ENCODE peak calls at places on chromosomes 6 and 20, in ten cellular contexts. One of them, this sample, is unnamed.

GRCh38 chr6:55239099-55239498 is 64.8 kb downstream of the HCRTR2 start:
- DNase-seq in fibroblast of the aortic adventitia: peak
- DNase-seq in GM10248: no peak
- DNase-seq in HepG2: no peak
- DNase-seq in tibial nerve: no peak
- DNase-seq in AG04449: no peak
- DNase-seq in heart right ventricle: no peak
- DNase-seq in IMR-90: no peak
- DNase-seq in fibroblast of lung: peak
- DNase-seq in HFFc6: no peak
- DNase-seq in this sample: peak

GRCh38 chr6:10373642-10374359 is 41.1 kb downstream of the TFAP2A start:
- DNase-seq in fibroblast of the aortic adventitia: peak
- DNase-seq in GM10248: no peak
- DNase-seq in HepG2: peak
- DNase-seq in tibial nerve: no peak
- DNase-seq in AG04449: no peak
- DNase-seq in heart right ventricle: no peak
- DNase-seq in IMR-90: peak
- DNase-seq in fibroblast of lung: peak
- DNase-seq in HFFc6: peak
- DNase-seq in this sample: peak

GRCh38 chr6:40498148-40498547 is 89.0 kb downstream of the LRFN2 start:
- DNase-seq in fibroblast of the aortic adventitia: no peak
- DNase-seq in GM10248: no peak
- DNase-seq in HepG2: no peak
- DNase-seq in tibial nerve: no peak
- DNase-seq in AG04449: no peak
- DNase-seq in heart right ventricle: no peak
- DNase-seq in IMR-90: no peak
- DNase-seq in fibroblast of lung: no peak
- DNase-seq in HFFc6: no peak
- DNase-seq in this sample: no peak

GRCh38 chr6:39263299-39264037 is 34.2 kb upstream of the KCNK5 start:
- DNase-seq in fibroblast of the aortic adventitia: no peak
- DNase-seq in GM10248: no peak
- DNase-seq in HepG2: no peak
- DNase-seq in tibial nerve: no peak
- DNase-seq in AG04449: no peak
- DNase-seq in heart right ventricle: no peak
- DNase-seq in IMR-90: no peak
- DNase-seq in fibroblast of lung: no peak
- DNase-seq in HFFc6: no peak
- DNase-seq in this sample: no peak

GRCh38 chr20:52103911-52104545 is 87.6 kb downstream of the ZFP64 start:
- DNase-seq in fibroblast of the aortic adventitia: no peak
- DNase-seq in GM10248: peak
- DNase-seq in HepG2: no peak
- DNase-seq in tibial nerve: no peak
- DNase-seq in AG04449: no peak
- DNase-seq in heart right ventricle: no peak
- DNase-seq in IMR-90: peak
- DNase-seq in fibroblast of lung: peak
- DNase-seq in HFFc6: no peak
- DNase-seq in this sample: no peak

GRCh38 chr6:164359441-164359840 is 944.9 kb downstream of the QKI start:
- DNase-seq in fibroblast of the aortic adventitia: no peak
- DNase-seq in GM10248: no peak
- DNase-seq in HepG2: no peak
- DNase-seq in tibial nerve: no peak
- DNase-seq in AG04449: no peak
- DNase-seq in heart right ventricle: no peak
- DNase-seq in IMR-90: no peak
- DNase-seq in fibroblast of lung: no peak
- DNase-seq in HFFc6: no peak
- DNase-seq in this sample: no peak

GRCh38 chr6:165800337-165800736 is 137.3 kb upstream of the PDE10A start:
- DNase-seq in fibroblast of the aortic adventitia: peak
- DNase-seq in GM10248: no peak
- DNase-seq in HepG2: no peak
- DNase-seq in tibial nerve: no peak
- DNase-seq in AG04449: no peak
- DNase-seq in heart right ventricle: no peak
- DNase-seq in IMR-90: no peak
- DNase-seq in fibroblast of lung: no peak
- DNase-seq in HFFc6: no peak
- DNase-seq in this sample: no peak

GRCh38 chr6:168043193-168043847 is 35.7 kb downstream of the FRMD1 start:
- DNase-seq in fibroblast of the aortic adventitia: no peak
- DNase-seq in GM10248: no peak
- DNase-seq in HepG2: no peak
- DNase-seq in tibial nerve: no peak
- DNase-seq in AG04449: no peak
- DNase-seq in heart right ventricle: no peak
- DNase-seq in IMR-90: no peak
- DNase-seq in fibroblast of lung: no peak
- DNase-seq in HFFc6: no peak
- DNase-seq in this sample: no peak

GRCh38 chr20:57429579-57430202 is 38.5 kb downstream of the RBM38 start:
- DNase-seq in fibroblast of the aortic adventitia: peak
- DNase-seq in GM10248: peak
- DNase-seq in HepG2: peak
- DNase-seq in tibial nerve: no peak
- DNase-seq in AG04449: no peak
- DNase-seq in heart right ventricle: no peak
- DNase-seq in IMR-90: peak
- DNase-seq in fibroblast of lung: peak
- DNase-seq in HFFc6: peak
- DNase-seq in this sample: no peak

GRCh38 chr20:46894971-46895905 is 595 bp downstream of the EYA2 start:
- DNase-seq in fibroblast of the aortic adventitia: peak
- DNase-seq in GM10248: no peak
- DNase-seq in HepG2: no peak
- DNase-seq in tibial nerve: no peak
- DNase-seq in AG04449: no peak
- DNase-seq in heart right ventricle: no peak
- DNase-seq in IMR-90: peak
- DNase-seq in fibroblast of lung: peak
- DNase-seq in HFFc6: no peak
- DNase-seq in this sample: peak

GRCh38 chr20:44020406-44021148 is 105.9 kb downstream of the TOX2 start:
- DNase-seq in fibroblast of the aortic adventitia: no peak
- DNase-seq in GM10248: no peak
- DNase-seq in HepG2: no peak
- DNase-seq in tibial nerve: no peak
- DNase-seq in AG04449: no peak
- DNase-seq in heart right ventricle: no peak
- DNase-seq in IMR-90: no peak
- DNase-seq in fibroblast of lung: no peak
- DNase-seq in HFFc6: no peak
- DNase-seq in this sample: no peak

GRCh38 chr6:98560418-98560817 is 274.0 kb upstream of the POU3F2 start:
- DNase-seq in fibroblast of the aortic adventitia: no peak
- DNase-seq in GM10248: no peak
- DNase-seq in HepG2: no peak
- DNase-seq in tibial nerve: no peak
- DNase-seq in AG04449: no peak
- DNase-seq in heart right ventricle: no peak
- DNase-seq in IMR-90: no peak
- DNase-seq in fibroblast of lung: no peak
- DNase-seq in HFFc6: no peak
- DNase-seq in this sample: no peak

GRCh38 chr6:151230277-151230577 is 9.5 kb upstream of the AKAP12 start:
- DNase-seq in fibroblast of the aortic adventitia: no peak
- DNase-seq in GM10248: no peak
- DNase-seq in HepG2: no peak
- DNase-seq in tibial nerve: no peak
- DNase-seq in AG04449: no peak
- DNase-seq in heart right ventricle: no peak
- DNase-seq in IMR-90: no peak
- DNase-seq in fibroblast of lung: no peak
- DNase-seq in HFFc6: no peak
- DNase-seq in this sample: no peak

GRCh38 chr6:142570221-142570671 is 268.4 kb downstream of the ADGRG6 start:
- DNase-seq in fibroblast of the aortic adventitia: peak
- DNase-seq in GM10248: no peak
- DNase-seq in HepG2: peak
- DNase-seq in tibial nerve: no peak
- DNase-seq in AG04449: peak
- DNase-seq in heart right ventricle: no peak
- DNase-seq in IMR-90: peak
- DNase-seq in fibroblast of lung: peak
- DNase-seq in HFFc6: peak
- DNase-seq in this sample: peak

DNA sequence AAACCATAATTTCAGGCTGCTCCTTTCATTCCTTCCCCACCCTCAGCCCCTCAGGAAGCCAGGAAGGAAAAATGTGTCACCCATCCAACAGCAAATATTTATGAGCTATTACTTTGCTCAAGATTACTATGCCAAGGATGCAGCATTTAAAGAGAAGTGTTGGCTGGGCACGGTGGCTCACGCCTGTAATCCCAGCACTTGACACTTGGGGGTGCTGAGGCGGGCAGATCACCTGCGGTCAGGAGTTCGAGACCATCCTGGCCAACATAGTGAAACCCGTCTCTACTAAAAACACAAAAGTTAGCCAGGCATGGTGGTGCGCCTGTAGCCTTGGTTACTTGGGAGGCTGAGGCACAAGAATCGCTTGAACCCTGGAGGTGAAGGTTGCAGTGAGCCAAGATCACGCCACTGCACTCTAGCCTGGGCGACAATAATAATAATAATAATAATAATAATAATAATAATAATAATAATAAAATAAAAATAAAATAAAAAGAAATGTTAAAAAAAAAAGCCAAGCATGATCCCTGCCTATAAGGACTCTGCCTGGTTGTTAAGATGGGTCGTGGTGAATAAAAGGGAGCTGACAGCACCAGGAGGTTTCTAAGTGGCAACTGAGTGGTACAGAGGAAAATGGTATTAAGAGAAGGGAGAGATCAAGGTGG is 20.5 kb upstream of the TIAM2 start:
- DNase-seq in fibroblast of the aortic adventitia: no peak
- DNase-seq in GM10248: no peak
- DNase-seq in HepG2: no peak
- DNase-seq in tibial nerve: no peak
- DNase-seq in AG04449: no peak
- DNase-seq in heart right ventricle: no peak
- DNase-seq in IMR-90: no peak
- DNase-seq in fibroblast of lung: no peak
- DNase-seq in HFFc6: no peak
- DNase-seq in this sample: no peak
- TF ChIP-seq CTCF in fibroblast of the aortic adventitia: no peak
- TF ChIP-seq CTCF in GM10248: no peak
- TF ChIP-seq CTCF in HepG2: peak
- TF ChIP-seq CTCF in tibial nerve: no peak
- TF ChIP-seq CTCF in AG04449: no peak
- TF ChIP-seq CTCF in heart right ventricle: no peak
- TF ChIP-seq CTCF in IMR-90: no peak
- TF ChIP-seq CTCF in fibroblast of lung: no peak
- TF ChIP-seq CTCF in HFFc6: peak
- TF ChIP-seq CTCF in this sample: peak

DNA sequence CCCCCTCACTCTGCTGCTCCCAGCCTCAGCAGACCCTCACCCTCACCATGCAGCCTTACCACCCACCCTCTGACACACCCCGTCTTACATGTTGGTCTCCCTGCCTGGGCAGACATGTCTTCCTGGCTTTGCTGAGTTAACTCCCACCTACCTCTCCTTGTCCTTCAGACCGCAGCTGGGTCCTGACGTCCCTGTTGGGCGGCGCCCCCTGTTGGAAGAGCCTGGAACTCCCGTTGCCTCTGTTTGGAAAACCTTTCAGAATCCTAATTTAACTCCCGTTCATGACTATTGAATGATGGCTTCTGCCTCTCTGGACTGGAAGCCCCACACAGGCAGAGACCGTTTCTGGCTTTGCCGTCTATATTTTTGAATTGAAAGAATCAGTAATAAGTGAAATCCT is 245.1 kb downstream of the MYLK4 start:
- DNase-seq in fibroblast of the aortic adventitia: no peak
- DNase-seq in GM10248: no peak
- DNase-seq in HepG2: no peak
- DNase-seq in tibial nerve: no peak
- DNase-seq in AG04449: no peak
- DNase-seq in heart right ventricle: no peak
- DNase-seq in IMR-90: no peak
- DNase-seq in fibroblast of lung: no peak
- DNase-seq in HFFc6: no peak
- DNase-seq in this sample: no peak
- TF ChIP-seq CTCF in fibroblast of the aortic adventitia: peak
- TF ChIP-seq CTCF in GM10248: no peak
- TF ChIP-seq CTCF in HepG2: peak
- TF ChIP-seq CTCF in tibial nerve: no peak
- TF ChIP-seq CTCF in AG04449: no peak
- TF ChIP-seq CTCF in heart right ventricle: peak
- TF ChIP-seq CTCF in IMR-90: peak
- TF ChIP-seq CTCF in fibroblast of lung: peak
- TF ChIP-seq CTCF in HFFc6: peak
- TF ChIP-seq CTCF in this sample: peak

GRCh38 chr6:149446791-149447376 is 37.9 kb downstream of the ZC3H12D start:
- DNase-seq in fibroblast of the aortic adventitia: no peak
- DNase-seq in GM10248: no peak
- DNase-seq in HepG2: no peak
- DNase-seq in tibial nerve: no peak
- DNase-seq in AG04449: no peak
- DNase-seq in heart right ventricle: no peak
- DNase-seq in IMR-90: no peak
- DNase-seq in fibroblast of lung: no peak
- DNase-seq in HFFc6: no peak
- DNase-seq in this sample: no peak
- TF ChIP-seq CTCF in fibroblast of the aortic adventitia: no peak
- TF ChIP-seq CTCF in GM10248: no peak
- TF ChIP-seq CTCF in HepG2: no peak
- TF ChIP-seq CTCF in tibial nerve: no peak
- TF ChIP-seq CTCF in AG04449: no peak
- TF ChIP-seq CTCF in heart right ventricle: no peak
- TF ChIP-seq CTCF in IMR-90: no peak
- TF ChIP-seq CTCF in fibroblast of lung: no peak
- TF ChIP-seq CTCF in HFFc6: no peak
- TF ChIP-seq CTCF in this sample: peak

DNA sequence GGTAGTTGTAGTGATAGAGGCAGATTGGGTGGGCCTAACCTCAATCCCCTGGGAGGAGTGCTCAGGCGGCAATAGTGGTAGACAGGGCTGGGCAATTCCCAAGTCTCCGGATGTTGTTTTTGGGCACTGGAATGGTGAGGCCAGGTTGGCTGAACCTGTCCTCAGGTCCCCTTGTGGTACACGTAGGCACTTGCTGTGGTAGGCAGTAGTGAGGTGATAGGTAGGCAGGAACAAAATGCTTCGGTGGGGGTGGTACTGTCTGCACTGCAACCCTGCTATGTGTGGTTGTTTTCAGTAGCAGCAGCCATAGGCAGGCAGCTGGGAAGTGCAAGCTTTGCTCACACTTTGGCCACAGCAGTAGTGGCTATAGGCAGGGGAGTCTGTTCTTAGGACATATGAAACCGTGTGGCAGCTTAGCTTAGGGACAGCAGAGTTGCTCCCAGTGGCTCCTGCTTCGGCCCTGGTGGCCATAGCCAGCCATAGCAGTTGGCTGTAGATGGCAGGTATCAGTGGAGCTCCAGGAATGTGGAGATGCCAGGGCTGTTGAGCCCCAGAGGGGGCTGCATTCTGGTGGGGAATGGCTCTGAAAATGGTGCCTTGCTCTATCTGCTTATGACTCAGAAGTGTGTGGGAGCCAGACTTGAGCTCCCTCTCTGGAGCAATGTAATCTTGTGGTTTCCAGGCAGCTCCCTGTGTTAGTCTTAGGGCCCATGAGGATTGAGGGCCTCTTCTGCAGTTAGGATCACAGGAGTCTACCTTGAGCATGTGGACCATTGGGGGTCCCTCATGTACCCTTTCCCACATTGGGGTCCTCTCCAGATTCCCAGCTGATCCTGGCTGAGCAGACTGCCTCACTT is 241.8 kb upstream of the BMP2 start:
- DNase-seq in fibroblast of the aortic adventitia: no peak
- DNase-seq in GM10248: no peak
- DNase-seq in HepG2: no peak
- DNase-seq in tibial nerve: no peak
- DNase-seq in AG04449: no peak
- DNase-seq in heart right ventricle: no peak
- DNase-seq in IMR-90: peak
- DNase-seq in fibroblast of lung: peak
- DNase-seq in HFFc6: no peak
- DNase-seq in this sample: no peak
- TF ChIP-seq CTCF in fibroblast of the aortic adventitia: no peak
- TF ChIP-seq CTCF in GM10248: no peak
- TF ChIP-seq CTCF in HepG2: no peak
- TF ChIP-seq CTCF in tibial nerve: no peak
- TF ChIP-seq CTCF in AG04449: no peak
- TF ChIP-seq CTCF in heart right ventricle: no peak
- TF ChIP-seq CTCF in IMR-90: no peak
- TF ChIP-seq CTCF in fibroblast of lung: no peak
- TF ChIP-seq CTCF in HFFc6: no peak
- TF ChIP-seq CTCF in this sample: peak